ENCODE peak calls at places on chromosomes 1 and 21, in five cellular contexts. T is tibial artery, B is lower leg skin, P is fibroblast of lung, R is colonic mucosa. M is an unnamed sample.

GRCh38 chr1:160743266-160743665 is 4.2 kb downstream of the SLAMF7 start:
- DNase-seq in T (no peak), B (no peak), P (no peak), R (no peak), M (no peak)

GRCh38 chr1:73811798-73812197 is 386.2 kb downstream of the LRRIQ3 start:
- DNase-seq in T (no peak), B (no peak), P (no peak), R (no peak), M (no peak)

GRCh38 chr1:99119193-99119592 is 114.5 kb upstream of the PLPPR5 start:
- DNase-seq in T (no peak), B (no peak), P (peak), R (no peak), M (no peak)

GRCh38 chr1:222844108-222844779 is 29.4 kb downstream of the DISP1 start:
- DNase-seq in T (no peak), B (no peak), P (no peak), R (no peak), M (no peak)

GRCh38 chr1:237677979-237678378 is 212.7 kb downstream of the ZP4 start:
- DNase-seq in T (no peak), B (no peak), P (peak), R (no peak), M (no peak)

GRCh38 chr21:32994305-32994704 is 31.4 kb upstream of the OLIG2 start:
- DNase-seq in T (no peak), B (no peak), P (peak), R (no peak), M (no peak)

GRCh38 chr1:175510914-175511313 is 232.5 kb downstream of the TNR start:
- DNase-seq in T (no peak), B (no peak), P (no peak), R (no peak), M (no peak)

GRCh38 chr1:10975567-10976326 is 36.7 kb upstream of the TARDBP start:
- DNase-seq in T (no peak), B (peak), P (peak), R (no peak), M (no peak)

GRCh38 chr1:204344665-204345064 is 15.1 kb downstream of the PLEKHA6 start:
- DNase-seq in T (peak), B (no peak), P (no peak), R (no peak), M (no peak)

DNA sequence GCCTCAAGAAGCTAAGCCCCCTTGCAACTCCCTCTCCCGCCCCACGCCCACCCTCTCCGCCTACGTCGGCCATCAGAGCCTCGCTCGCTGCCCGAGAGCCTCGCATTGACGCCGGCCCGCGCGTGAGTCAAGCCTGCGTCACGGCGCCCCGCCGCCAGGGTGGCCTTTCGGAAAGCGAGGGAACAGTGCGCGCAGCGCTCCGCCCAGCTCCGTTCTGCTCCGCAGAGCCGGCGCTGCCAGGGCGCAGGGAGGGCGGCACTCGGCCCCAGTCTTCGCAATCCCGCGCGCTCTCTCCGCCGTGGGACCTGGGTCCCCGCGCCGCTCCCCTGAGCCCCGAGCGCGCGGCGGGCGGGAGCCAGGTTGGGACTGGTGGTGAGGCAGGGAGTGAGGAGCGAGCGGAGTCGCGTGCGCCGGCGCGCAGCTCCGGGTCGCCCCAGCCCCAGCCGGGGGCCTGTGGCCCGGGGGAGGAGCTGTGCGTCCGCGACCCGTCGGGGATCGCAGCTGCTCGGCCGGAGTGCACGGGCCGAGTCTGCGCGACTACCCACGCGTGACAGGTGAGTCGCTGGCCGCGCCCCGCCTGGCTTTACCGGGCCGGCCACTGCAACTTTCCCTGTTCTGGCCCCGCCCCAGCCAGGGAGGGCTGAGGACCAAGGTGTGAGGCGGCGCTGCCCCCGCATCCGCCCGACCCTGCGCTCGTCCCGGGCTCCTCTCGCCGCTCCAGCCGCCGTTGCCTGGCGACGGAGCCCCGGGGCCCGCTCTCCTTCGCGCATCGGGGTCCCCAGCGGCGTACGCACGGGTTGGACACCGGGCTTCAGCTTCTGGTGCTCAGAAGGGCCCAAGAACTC is at the start of gene SLC6A17:
- DNase-seq in T (no peak), B (no peak), P (peak), R (no peak), M (no peak)
- H3K4me3 ChIP-seq in T (peak), B (no peak), P (no peak), R (no peak), M (peak)

DNA sequence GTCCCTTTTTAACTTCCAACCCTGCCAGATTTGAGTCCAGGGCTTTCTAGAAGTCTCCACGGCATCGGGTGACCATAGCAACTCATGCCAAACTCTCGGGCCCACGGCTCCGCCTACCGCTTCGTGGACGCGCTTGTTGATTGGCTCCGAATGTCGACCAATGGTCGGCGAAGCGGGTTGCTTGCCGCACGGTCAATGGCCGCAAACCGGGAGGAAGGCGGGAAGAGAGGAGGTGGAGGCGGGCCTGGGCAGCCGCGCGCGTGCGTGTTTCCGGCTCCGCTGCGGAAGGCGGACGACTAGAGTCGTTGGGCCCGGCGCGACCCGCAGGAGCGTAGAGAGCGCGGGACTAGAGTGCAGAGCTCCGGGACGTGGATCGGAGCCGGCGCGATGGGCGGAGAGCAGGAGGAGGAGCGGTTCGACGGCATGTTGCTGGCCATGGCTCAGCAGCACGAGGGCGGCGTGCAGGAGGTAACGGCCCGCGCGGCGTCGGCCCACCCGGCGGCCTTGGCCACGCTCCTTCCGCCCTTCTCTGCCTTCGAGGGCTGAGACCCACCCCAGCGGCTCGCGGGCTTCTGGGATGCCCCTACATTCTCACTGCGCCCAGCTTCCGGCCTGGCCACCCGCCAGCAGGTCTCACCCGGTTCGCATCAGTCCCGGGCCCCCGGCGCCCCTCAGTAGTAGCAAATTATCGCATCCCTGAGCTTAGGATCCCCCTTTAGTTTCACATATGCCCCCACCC is at the start of gene NUDC:
- DNase-seq in T (peak), B (peak), P (peak), R (peak), M (peak)
- H3K4me3 ChIP-seq in T (peak), B (peak), P (peak), R (peak), M (peak)

DNA sequence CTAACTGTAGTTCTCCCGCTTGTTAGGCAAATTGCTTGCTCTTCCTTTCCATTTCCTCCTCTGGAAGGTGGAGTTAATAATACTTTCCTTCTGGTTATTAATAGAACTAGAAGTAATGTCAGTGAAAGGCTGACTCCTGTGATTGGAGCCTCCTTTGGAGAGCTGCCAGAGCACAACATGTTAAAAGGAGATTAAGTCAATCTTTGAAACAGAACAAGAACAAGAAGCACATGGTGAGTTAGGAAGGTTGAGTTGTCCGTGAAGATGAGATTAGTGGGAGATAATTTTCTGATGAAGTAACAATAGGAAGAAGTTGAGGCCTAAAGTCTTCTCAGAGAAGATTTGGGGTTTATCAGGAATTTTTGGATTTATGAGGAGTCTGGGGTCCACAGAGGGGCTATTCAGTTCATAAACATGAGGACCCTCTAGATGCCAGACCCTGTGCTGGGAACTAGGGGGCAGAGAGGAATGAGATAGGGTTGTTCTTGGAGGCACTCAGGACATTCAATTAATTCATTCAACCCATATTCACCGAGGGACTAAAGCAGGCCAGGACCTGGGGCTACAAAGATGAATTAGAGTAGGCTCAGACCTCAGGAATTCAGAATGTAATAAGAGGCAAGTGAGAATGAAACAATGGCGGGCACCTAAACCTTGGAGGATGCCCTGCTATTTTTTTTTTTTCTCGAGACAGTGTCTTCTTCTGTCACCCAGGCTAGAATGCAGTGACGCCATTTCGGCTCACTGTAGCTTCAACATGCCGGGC is 40.7 kb upstream of the DHCR24 start:
- DNase-seq in T (no peak), B (peak), P (peak), R (no peak), M (no peak)
- H3K4me3 ChIP-seq in T (no peak), B (no peak), P (no peak), R (no peak), M (no peak)

DNA sequence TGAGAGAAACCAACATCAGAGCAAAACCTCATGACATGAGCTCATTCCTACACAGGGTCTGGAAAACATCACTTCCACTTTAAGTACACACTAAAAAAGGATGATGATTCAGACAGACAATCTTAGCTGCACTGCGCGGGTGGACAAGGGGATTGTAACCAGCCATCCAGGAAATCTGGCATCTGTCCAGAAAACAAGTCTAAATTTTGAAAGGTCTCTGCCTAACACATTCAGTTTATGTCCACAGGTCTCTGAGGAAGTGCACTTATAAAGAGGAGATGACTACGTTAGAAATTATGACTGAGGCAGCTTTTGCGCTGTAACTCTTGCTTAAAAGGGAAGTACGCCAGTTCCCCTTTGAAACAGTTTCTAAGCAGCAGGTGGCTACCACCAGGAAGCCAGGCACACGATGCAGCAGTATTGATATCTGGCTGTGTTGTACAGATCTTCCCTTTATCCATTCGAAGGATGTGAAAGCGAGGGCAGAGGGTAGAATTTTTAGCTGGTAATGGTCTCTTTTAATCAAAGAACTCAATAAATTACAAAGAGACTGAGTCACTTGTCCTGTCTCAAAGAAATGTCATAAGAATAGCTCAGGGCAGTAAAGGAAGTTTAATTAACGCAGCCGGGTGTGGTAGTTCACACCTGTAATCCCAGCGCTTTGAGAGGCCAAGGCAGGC is 128.0 kb downstream of the SETD4 start:
- DNase-seq in T (peak), B (peak), P (peak), R (no peak), M (no peak)
- H3K4me3 ChIP-seq in T (no peak), B (no peak), P (peak), R (no peak), M (peak)

DNA sequence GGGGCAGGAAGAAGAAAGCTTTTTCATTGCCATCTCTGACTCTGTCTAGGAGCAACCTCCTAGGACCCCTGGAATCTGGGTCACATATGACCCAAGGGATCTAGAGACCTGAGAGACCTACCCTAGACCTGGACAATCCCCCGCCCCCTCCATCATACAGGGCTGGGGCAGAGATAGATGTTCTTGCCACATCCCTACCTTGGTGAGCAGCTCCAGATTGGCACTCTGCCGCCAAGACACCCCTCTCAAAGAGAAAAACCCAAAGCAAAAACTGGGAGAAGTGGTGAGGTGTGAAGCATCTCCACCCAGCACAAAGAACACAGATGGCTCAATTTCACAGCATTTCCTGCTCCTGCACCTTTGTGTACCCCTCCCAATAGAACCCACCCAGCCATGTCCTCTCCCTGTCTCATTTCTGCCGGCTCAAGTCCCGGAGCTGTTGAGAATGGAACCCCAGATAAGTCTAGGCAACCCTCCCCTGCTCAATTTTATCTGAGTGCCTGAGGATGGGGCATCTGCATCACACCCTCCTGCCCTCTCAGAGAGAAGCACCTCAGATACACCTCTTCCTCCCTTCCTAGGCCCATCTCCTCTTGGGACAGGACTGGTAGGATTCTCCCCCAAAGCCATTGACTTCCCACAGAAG is 1.2 kb downstream of the KIF21B start:
- DNase-seq in T (no peak), B (no peak), P (no peak), R (no peak), M (no peak)
- H3K4me3 ChIP-seq in T (peak), B (no peak), P (peak), R (peak), M (peak)

M was measured in coronary artery.